ENCODE peak calls at places on chromosomes 2 and 18, in nine cellular contexts. O is CD8-positive, alpha-beta memory T cell; W is HCT116; K is stomach; A is RWPE2; E is colonic mucosa; R is HepG2; M is mesenchymal stem cell; Z is esophagus squamous epithelium. L is an unnamed sample.

GRCh38 chr2:104834431-104834830 is 19.5 kb upstream of the POU3F3 start:
- DNase-seq in W (no peak), A (no peak), O (no peak), E (no peak), M (no peak), Z (no peak), R (no peak), K (no peak), L (no peak)

GRCh38 chr18:13585379-13586153 is 140.8 kb downstream of the FAM210A start:
- DNase-seq in Z (no peak), R (no peak), O (no peak), M (no peak), E (no peak), W (no peak), K (no peak), A (no peak), L (no peak)

GRCh38 chr2:241858206-241859016 is at the start of gene PDCD1:
- DNase-seq in W (no peak), E (no peak), K (peak), R (peak), O (peak), Z (no peak), M (no peak), A (peak), L (no peak)

GRCh38 chr2:118291481-118291880 is 203.2 kb downstream of the INSIG2 start:
- DNase-seq in W (no peak), K (no peak), O (no peak), M (no peak), R (no peak), A (no peak), E (no peak), Z (no peak), L (no peak)

GRCh38 chr18:11861583-11862288 is 10.5 kb downstream of the CHMP1B start:
- DNase-seq in M (peak), A (no peak), E (no peak), R (peak), O (no peak), W (no peak), Z (no peak), K (no peak), L (no peak)

GRCh38 chr2:147538088-147538487 is 306.7 kb upstream of the ACVR2A start:
- DNase-seq in Z (no peak), O (no peak), W (no peak), M (peak), E (no peak), A (no peak), R (no peak), K (no peak), L (no peak)

GRCh38 chr18:79791141-79791972 is 6.4 kb upstream of the KCNG2 start:
- DNase-seq in W (no peak), M (peak), Z (no peak), R (peak), K (peak), A (no peak), O (no peak), E (no peak), L (peak)

GRCh38 chr18:7584646-7585271 is 17.6 kb downstream of the PTPRM start:
- DNase-seq in A (no peak), W (no peak), K (no peak), Z (no peak), M (no peak), O (no peak), E (no peak), R (no peak), L (no peak)

GRCh38 chr18:57569133-57569532 is 17.4 kb downstream of the FECH start:
- DNase-seq in Z (no peak), M (no peak), K (no peak), O (no peak), A (no peak), E (no peak), R (no peak), W (no peak), L (no peak)

GRCh38 chr2:211033765-211034164 is 477.4 kb downstream of the CPS1 start:
- DNase-seq in E (no peak), W (peak), K (no peak), O (no peak), Z (no peak), M (peak), R (peak), A (no peak), L (peak)

GRCh38 chr2:133667085-133667484 is 98.8 kb upstream of the NCKAP5 start:
- DNase-seq in Z (no peak), R (no peak), M (peak), O (no peak), E (no peak), A (no peak), K (no peak), W (no peak), L (no peak)

GRCh38 chr2:207768891-207769596 is 662 bp downstream of the FZD5 start:
- DNase-seq in R (peak), A (no peak), M (peak), K (no peak), O (no peak), W (no peak), E (peak), Z (no peak), L (no peak)

GRCh38 chr18:55509631-55510372 is 78.2 kb downstream of the TCF4 start:
- DNase-seq in M (peak), R (no peak), K (no peak), O (no peak), A (no peak), E (no peak), Z (no peak), W (no peak), L (no peak)

GRCh38 chr18:31217455-31217854 is 54.8 kb upstream of the DSC1 start:
- DNase-seq in K (no peak), R (no peak), A (no peak), Z (no peak), O (no peak), M (no peak), W (no peak), E (no peak), L (no peak)

GRCh38 chr2:2036686-2037085 is 292.4 kb upstream of the PXDN start:
- DNase-seq in K (no peak), Z (no peak), A (no peak), R (no peak), E (no peak), W (no peak), M (no peak), O (no peak), L (no peak)

GRCh38 chr2:2028041-2028440 is 283.7 kb upstream of the PXDN start:
- DNase-seq in A (no peak), R (no peak), M (no peak), E (no peak), W (no peak), O (no peak), K (no peak), Z (no peak), L (no peak)

GRCh38 chr2:2038746-2039530 is 292.1 kb downstream of the MYT1L start:
- DNase-seq in A (no peak), M (no peak), O (no peak), W (no peak), K (no peak), E (no peak), R (no peak), Z (no peak), L (no peak)

GRCh38 chr2:2033691-2034090 is 289.4 kb upstream of the PXDN start:
- DNase-seq in R (no peak), A (no peak), W (no peak), K (no peak), Z (no peak), E (no peak), O (no peak), M (no peak), L (no peak)
- H3K27ac ChIP-seq in R (no peak), A (no peak), W (no peak), K (no peak), Z (no peak), E (no peak), O (no peak), M (no peak), L (no peak)

GRCh38 chr2:230968921-230969672 is 26.8 kb upstream of the SPATA3 start:
- DNase-seq in A (no peak), K (no peak), R (peak), W (no peak), M (no peak), E (no peak), O (no peak), Z (no peak), L (peak)
- H3K4me3 ChIP-seq in A (no peak), K (peak), R (peak), W (no peak), M (no peak), E (no peak), O (no peak), Z (no peak), L (no peak)

GRCh38 chr2:226740039-226740648 is 59.5 kb downstream of the IRS1 start:
- DNase-seq in W (no peak), R (peak), K (no peak), E (no peak), Z (no peak), M (no peak), O (no peak), A (no peak), L (no peak)
- H3K27ac ChIP-seq in W (peak), R (peak), K (no peak), E (peak), Z (no peak), M (no peak), O (no peak), A (peak), L (no peak)

GRCh38 chr2:71454221-71455010 is 1.1 kb downstream of the DYSF start:
- DNase-seq in M (no peak), Z (no peak), A (no peak), O (no peak), R (no peak), E (no peak), K (no peak), W (no peak), L (no peak)

GRCh38 chr2:71455011-71455740 is 1.8 kb downstream of the DYSF start:
- DNase-seq in O (no peak), Z (no peak), M (no peak), E (no peak), R (no peak), K (no peak), A (no peak), W (no peak), L (no peak)

GRCh38 chr2:71451695-71452094 is 1.7 kb upstream of the DYSF start:
- DNase-seq in O (no peak), E (no peak), A (no peak), R (no peak), K (no peak), W (no peak), M (peak), Z (no peak), L (no peak)

GRCh38 chr2:71452565-71452964 is 796 bp upstream of the DYSF start:
- DNase-seq in O (no peak), W (peak), R (no peak), A (peak), E (no peak), M (peak), K (no peak), Z (no peak), L (no peak)

GRCh38 chr2:71453404-71454220 is at the start of gene DYSF:
- DNase-seq in O (no peak), R (no peak), M (peak), Z (no peak), W (no peak), K (peak), E (no peak), A (no peak), L (peak)
- H3K4me3 ChIP-seq in O (peak), R (no peak), M (peak), Z (peak), W (no peak), K (peak), E (peak), A (peak), L (peak)

DNA sequence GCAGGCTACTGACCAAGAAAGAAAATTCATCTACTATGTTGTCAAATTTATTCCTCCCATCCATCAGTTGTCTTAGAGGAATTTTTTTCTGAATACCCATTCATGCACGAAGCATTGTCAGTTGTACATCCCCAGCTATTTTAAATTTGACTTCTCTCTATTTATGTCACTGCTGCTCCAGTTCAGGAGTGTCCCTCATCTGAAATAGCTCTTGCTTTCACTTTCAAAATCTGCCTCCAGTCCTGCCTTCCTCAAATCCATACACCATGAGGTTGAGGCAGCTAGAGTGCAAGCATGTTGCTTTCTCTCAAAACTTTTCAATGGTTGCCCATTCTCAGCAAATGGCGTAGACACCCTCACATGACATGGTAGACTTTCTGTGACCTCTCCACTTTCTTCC is 335.4 kb upstream of the CDH2 start:
- DNase-seq in K (no peak), O (no peak), E (no peak), W (no peak), A (no peak), M (peak), R (no peak), Z (no peak), L (peak)
- H3K27ac ChIP-seq in K (no peak), O (no peak), E (no peak), W (no peak), A (no peak), M (no peak), R (no peak), Z (no peak), L (no peak)

GRCh38 chr2:33129661-33130447 is 183.1 kb downstream of the LTBP1 start:
- DNase-seq in Z (no peak), M (peak), A (no peak), K (no peak), W (no peak), O (no peak), R (no peak), E (no peak), L (no peak)
- H3K4me3 ChIP-seq in Z (no peak), M (no peak), A (no peak), K (no peak), W (no peak), O (no peak), R (no peak), E (no peak), L (no peak)

GRCh38 chr2:73282924-73283544 is 1.2 kb downstream of the FBXO41 start:
- DNase-seq in K (no peak), Z (no peak), O (no peak), A (no peak), E (no peak), W (no peak), R (no peak), M (no peak), L (no peak)

GRCh38 chr2:73286134-73286533 is 1.9 kb upstream of the FBXO41 start:
- DNase-seq in Z (no peak), W (no peak), A (no peak), R (no peak), K (no peak), E (no peak), M (no peak), O (no peak), L (no peak)

GRCh38 chr2:73283545-73284295 is 558 bp downstream of the FBXO41 start:
- DNase-seq in K (no peak), E (no peak), W (no peak), R (no peak), Z (no peak), M (no peak), A (no peak), O (no peak), L (no peak)

GRCh38 chr2:73285162-73285739 is 973 bp upstream of the FBXO41 start:
- DNase-seq in K (no peak), M (no peak), W (no peak), O (no peak), Z (no peak), A (no peak), E (no peak), R (no peak), L (no peak)

GRCh38 chr2:73284296-73285161 is at the start of gene FBXO41:
- DNase-seq in K (no peak), W (no peak), A (peak), Z (no peak), E (peak), R (peak), O (peak), M (no peak), L (peak)
- H3K27ac ChIP-seq in K (peak), W (peak), A (peak), Z (no peak), E (no peak), R (peak), O (peak), M (no peak), L (no peak)

GRCh38 chr2:55043841-55044240 is 6.4 kb downstream of the RTN4 start:
- DNase-seq in K (no peak), W (no peak), R (no peak), E (no peak), M (no peak), O (no peak), Z (no peak), A (no peak), L (no peak)
- H3K4me3 ChIP-seq in K (no peak), W (no peak), R (no peak), E (no peak), M (no peak), O (no peak), Z (no peak), A (no peak), L (no peak)

GRCh38 chr2:8636041-8636491 is 45.8 kb upstream of the ID2 start:
- DNase-seq in O (no peak), Z (no peak), K (no peak), M (peak), R (no peak), A (no peak), W (no peak), E (no peak), L (no peak)
- H3K27ac ChIP-seq in O (no peak), Z (no peak), K (no peak), M (peak), R (no peak), A (no peak), W (no peak), E (no peak), L (no peak)

L was measured in small intestine.